ENCODE peak calls at places on chromosomes 12 and 14, in nine cellular contexts. Q is A549; O is HS-5; T is memory B cell; K is activated CD8-positive, alpha-beta memory T cell treated with anti-CD3 and anti-CD28 coated beads for 48 hours; Z is stimulated activated CD4-positive, alpha-beta T cell treated with anti-CD3 and anti-CD28 coated beads, Interleukin-2, amount 100 ng/mL, for 48 hours; H is stimulated activated CD8-positive, alpha-beta memory T cell treated with anti-CD3 and anti-CD28 coated beads, Interleukin-2, amount 100 ng/mL, for 1 hour; F is activated T-cell treated with anti-CD3 and anti-CD28 coated beads, Interleukin-2, amount 50 U/mL, for 48 hours; V is GM13976. G is an unnamed sample.

GRCh38 chr12:63351370-63351769 is 200.4 kb upstream of the AVPR1A start:
- DNase-seq in Q (no peak), O (no peak), T (no peak), K (no peak), Z (no peak), H (no peak), F (no peak), V (no peak), G (no peak)

GRCh38 chr14:37196604-37197420 is 925 bp upstream of the MIPOL1 start:
- DNase-seq in Q (no peak), O (no peak), T (no peak), K (no peak), Z (no peak), H (no peak), F (no peak), V (no peak), G (no peak)

GRCh38 chr12:30795660-30796507 is 41.1 kb upstream of the CAPRIN2 start:
- DNase-seq in Q (peak), O (peak), T (peak), K (peak), Z (peak), H (no peak), F (peak), V (peak), G (peak)

GRCh38 chr12:28051516-28052456 is 79.3 kb upstream of the PTHLH start:
- DNase-seq in Q (no peak), O (no peak), T (no peak), K (no peak), Z (no peak), H (no peak), F (no peak), V (no peak), G (no peak)

GRCh38 chr12:101609198-101609597 is 14.4 kb downstream of the MYBPC1 start:
- DNase-seq in Q (no peak), O (no peak), T (no peak), K (no peak), Z (no peak), H (no peak), F (no peak), V (no peak), G (no peak)

GRCh38 chr12:18383203-18383602 is 121.9 kb downstream of the PIK3C2G start:
- DNase-seq in Q (peak), O (peak), T (no peak), K (no peak), Z (no peak), H (no peak), F (no peak), V (no peak), G (no peak)

GRCh38 chr14:60926002-60926401 is 54.9 kb downstream of the TRMT5 start:
- DNase-seq in Q (no peak), O (no peak), T (no peak), K (no peak), Z (no peak), H (no peak), F (no peak), V (peak), G (no peak)

GRCh38 chr12:124543052-124543590 is 24.3 kb downstream of the NCOR2 start:
- DNase-seq in Q (peak), O (no peak), T (peak), K (no peak), Z (no peak), H (no peak), F (no peak), V (no peak), G (no peak)

GRCh38 chr12:81136519-81136918 is 58.6 kb downstream of the ACSS3 start:
- DNase-seq in Q (no peak), O (no peak), T (no peak), K (no peak), Z (no peak), H (no peak), F (no peak), V (no peak), G (no peak)

GRCh38 chr12:121522962-121523361 is 57.9 kb downstream of the KDM2B start:
- DNase-seq in Q (no peak), O (no peak), T (no peak), K (no peak), Z (no peak), H (no peak), F (no peak), V (no peak), G (no peak)

GRCh38 chr14:93103392-93104080 is 12.2 kb downstream of the ITPK1 start:
- DNase-seq in Q (no peak), O (no peak), T (peak), K (no peak), Z (no peak), H (no peak), F (peak), V (peak), G (no peak)

GRCh38 chr14:54002653-54003052 is 46.0 kb upstream of the BMP4 start:
- DNase-seq in Q (no peak), O (peak), T (no peak), K (no peak), Z (no peak), H (no peak), F (no peak), V (no peak), G (peak)

GRCh38 chr12:58950739-58951100 is 30.4 kb upstream of the LRIG3 start:
- DNase-seq in Q (no peak), O (no peak), T (no peak), K (no peak), Z (no peak), H (no peak), F (no peak), V (no peak), G (no peak)

GRCh38 chr12:85007836-85008235 is 28.2 kb downstream of the TSPAN19 start:
- DNase-seq in Q (no peak), O (no peak), T (no peak), K (no peak), Z (no peak), H (no peak), F (no peak), V (no peak), G (no peak)

GRCh38 chr12:20364501-20364900 is 3.8 kb upstream of the PDE3A start:
- DNase-seq in Q (no peak), O (no peak), T (no peak), K (no peak), Z (no peak), H (no peak), F (no peak), V (no peak), G (no peak)

GRCh38 chr12:69569236-69569635 is 16.0 kb upstream of the CCT2 start:
- DNase-seq in Q (no peak), O (peak), T (no peak), K (no peak), Z (no peak), H (no peak), F (no peak), V (no peak), G (no peak)

GRCh38 chr14:52391866-52392600 is 77.9 kb downstream of the PTGER2 start:
- DNase-seq in Q (no peak), O (peak), T (no peak), K (no peak), Z (no peak), H (no peak), F (no peak), V (no peak), G (no peak)

GRCh38 chr14:68297871-68298468 is 478.4 kb downstream of the RAD51B start:
- DNase-seq in Q (no peak), O (no peak), T (no peak), K (no peak), Z (no peak), H (no peak), F (no peak), V (no peak), G (peak)

GRCh38 chr12:1882405-1882804 is 36.0 kb downstream of the CACNA2D4 start:
- DNase-seq in Q (no peak), O (no peak), T (no peak), K (no peak), Z (no peak), H (no peak), F (no peak), V (peak), G (peak)

GRCh38 chr12:31011746-31012567 is 61.7 kb upstream of the DDX11 start:
- DNase-seq in Q (no peak), O (no peak), T (no peak), K (no peak), Z (no peak), H (no peak), F (no peak), V (no peak), G (peak)

GRCh38 chr14:93717222-93717967 is 70.9 kb downstream of the PRIMA1 start:
- DNase-seq in Q (no peak), O (no peak), T (no peak), K (no peak), Z (no peak), H (no peak), F (no peak), V (peak), G (peak)

GRCh38 chr12:24861751-24862575 is 86.9 kb downstream of the BCAT1 start:
- DNase-seq in Q (no peak), O (no peak), T (no peak), K (no peak), Z (no peak), H (no peak), F (no peak), V (no peak), G (peak)

GRCh38 chr12:70876952-70877351 is 43.6 kb downstream of the PTPRR start:
- DNase-seq in Q (no peak), O (peak), T (no peak), K (no peak), Z (no peak), H (no peak), F (no peak), V (no peak), G (peak)

GRCh38 chr12:119989619-119990381 is 764 bp downstream of the BICDL1 start:
- DNase-seq in Q (peak), O (no peak), T (peak), K (no peak), Z (peak), H (peak), F (peak), V (peak), G (peak)

GRCh38 chr12:52872644-52873384 is 24.0 kb upstream of the KRT78 start:
- DNase-seq in Q (no peak), O (no peak), T (no peak), K (no peak), Z (no peak), H (no peak), F (no peak), V (no peak), G (no peak)

GRCh38 chr14:49920935-49921334 is 28.1 kb downstream of the ARF6 start:
- DNase-seq in Q (no peak), O (no peak), T (no peak), K (no peak), Z (no peak), H (no peak), F (no peak), V (peak), G (peak)

GRCh38 chr14:86153480-86153879 is 623.5 kb downstream of the FLRT2 start:
- DNase-seq in Q (no peak), O (no peak), T (no peak), K (no peak), Z (no peak), H (no peak), F (no peak), V (no peak), G (no peak)

GRCh38 chr14:105065280-105066228 is at the start of gene GPR132:
- DNase-seq in Q (no peak), O (no peak), T (peak), K (peak), Z (peak), H (peak), F (peak), V (peak), G (peak)

GRCh38 chr12:91289881-91290280 is 107.3 kb upstream of the DCN start:
- DNase-seq in Q (no peak), O (no peak), T (no peak), K (no peak), Z (no peak), H (no peak), F (no peak), V (no peak), G (no peak)

GRCh38 chr12:132429122-132429931 is 60.6 kb upstream of the FBRSL1 start:
- DNase-seq in Q (no peak), O (no peak), T (no peak), K (no peak), Z (no peak), H (no peak), F (no peak), V (no peak), G (no peak)

GRCh38 chr14:73718742-73719251 is 4.6 kb upstream of the PNMA1 start:
- DNase-seq in Q (no peak), O (no peak), T (no peak), K (no peak), Z (no peak), H (no peak), F (no peak), V (no peak), G (peak)

GRCh38 chr14:101960225-101960624 is 4.1 kb upstream of the DYNC1H1 start:
- DNase-seq in Q (no peak), O (no peak), T (no peak), K (no peak), Z (peak), H (no peak), F (peak), V (no peak), G (no peak)

GRCh38 chr12:119369907-119370546 is 35.5 kb downstream of the CCDC60 start:
- DNase-seq in Q (no peak), O (no peak), T (no peak), K (no peak), Z (no peak), H (no peak), F (no peak), V (no peak), G (no peak)

GRCh38 chr14:101171650-101172049 is 268.1 kb upstream of the RTL1 start:
- DNase-seq in Q (no peak), O (no peak), T (no peak), K (no peak), Z (no peak), H (no peak), F (no peak), V (no peak), G (no peak)

GRCh38 chr12:102920271-102920670 is 3.2 kb upstream of the PAH start:
- DNase-seq in Q (no peak), O (no peak), T (no peak), K (no peak), Z (no peak), H (no peak), F (no peak), V (no peak), G (no peak)

G was measured in islet precursor cell.